ENCODE peak calls at places on chromosomes 11 and 22, in five cellular contexts. One of them, this sample, is unnamed.

GRCh38 chr11:28794405-28794804 is 686.2 kb downstream of the METTL15 start:
- DNase-seq in colonic mucosa: no peak
- DNase-seq in HCT116: no peak
- DNase-seq in CD8-positive, alpha-beta T cell: no peak
- DNase-seq in SK-N-SH: no peak
- DNase-seq in this sample: no peak

GRCh38 chr11:65988791-65989592 is 13.0 kb downstream of the EIF1AD start:
- DNase-seq in colonic mucosa: peak; percentile 95
- DNase-seq in CD8-positive, alpha-beta T cell: peak; percentile 92
- DNase-seq in HCT116: peak; percentile 95
- DNase-seq in SK-N-SH: peak; percentile 85
- DNase-seq in this sample: peak; percentile 97

GRCh38 chr11:5081405-5081804 is 12.0 kb downstream of the OR52E1 start:
- DNase-seq in colonic mucosa: no peak
- DNase-seq in CD8-positive, alpha-beta T cell: no peak
- DNase-seq in SK-N-SH: no peak
- DNase-seq in HCT116: no peak
- DNase-seq in this sample: no peak

GRCh38 chr22:48167238-48167637 is 1404.8 kb downstream of the TBC1D22A start:
- DNase-seq in colonic mucosa: no peak
- DNase-seq in SK-N-SH: no peak
- DNase-seq in CD8-positive, alpha-beta T cell: no peak
- DNase-seq in HCT116: no peak
- DNase-seq in this sample: no peak

GRCh38 chr11:280762-281485 is 2.7 kb downstream of the NLRP6 start:
- DNase-seq in SK-N-SH: peak; percentile 31
- DNase-seq in CD8-positive, alpha-beta T cell: no peak
- DNase-seq in colonic mucosa: no peak
- DNase-seq in HCT116: no peak
- DNase-seq in this sample: peak; percentile 36

GRCh38 chr22:27919943-27920755 is 1.1 kb upstream of the PITPNB start:
- DNase-seq in CD8-positive, alpha-beta T cell: no peak
- DNase-seq in colonic mucosa: peak; percentile 36
- DNase-seq in HCT116: no peak
- DNase-seq in SK-N-SH: peak; percentile 25
- DNase-seq in this sample: peak; percentile 26

GRCh38 chr11:129317564-129317963 is 58.1 kb upstream of the BARX2 start:
- DNase-seq in colonic mucosa: peak; percentile 42
- DNase-seq in HCT116: no peak
- DNase-seq in CD8-positive, alpha-beta T cell: no peak
- DNase-seq in SK-N-SH: no peak
- DNase-seq in this sample: peak; percentile 89

GRCh38 chr22:27120036-27120435 is 462.6 kb downstream of the MIAT start:
- DNase-seq in colonic mucosa: no peak
- DNase-seq in HCT116: no peak
- DNase-seq in SK-N-SH: no peak
- DNase-seq in CD8-positive, alpha-beta T cell: no peak
- DNase-seq in this sample: no peak

GRCh38 chr11:118099838-118100570 is 13.2 kb upstream of the SMIM35 start:
- DNase-seq in CD8-positive, alpha-beta T cell: no peak
- DNase-seq in HCT116: no peak
- DNase-seq in colonic mucosa: no peak
- DNase-seq in SK-N-SH: no peak
- DNase-seq in this sample: no peak

GRCh38 chr11:63762662-63763505 is 5.7 kb downstream of the ZFTA start:
- DNase-seq in HCT116: no peak
- DNase-seq in SK-N-SH: peak; percentile 47
- DNase-seq in colonic mucosa: peak; percentile 64
- DNase-seq in CD8-positive, alpha-beta T cell: no peak
- DNase-seq in this sample: peak; percentile 30

GRCh38 chr11:10032991-10033390 is 261.0 kb downstream of the SBF2 start:
- DNase-seq in colonic mucosa: no peak
- DNase-seq in CD8-positive, alpha-beta T cell: no peak
- DNase-seq in SK-N-SH: no peak
- DNase-seq in HCT116: no peak
- DNase-seq in this sample: no peak

GRCh38 chr22:32823024-32823730 is 21.7 kb downstream of the TIMP3 start:
- DNase-seq in HCT116: peak; percentile 43
- DNase-seq in SK-N-SH: peak; percentile 59
- DNase-seq in CD8-positive, alpha-beta T cell: no peak
- DNase-seq in colonic mucosa: peak; percentile 48
- DNase-seq in this sample: peak; percentile 49

GRCh38 chr11:60987577-60988277 is 16.2 kb downstream of the CD6 start:
- DNase-seq in colonic mucosa: no peak
- DNase-seq in HCT116: no peak
- DNase-seq in SK-N-SH: no peak
- DNase-seq in CD8-positive, alpha-beta T cell: peak; percentile 28
- DNase-seq in this sample: no peak
- H3K4me1 ChIP-seq in colonic mucosa: no peaks in the 10 kb centered on the region
- H3K4me1 ChIP-seq in HCT116: peaks cover 9% of the 10 kb centered on the region
- H3K4me1 ChIP-seq in SK-N-SH: no peaks in the 10 kb centered on the region
- H3K4me1 ChIP-seq in CD8-positive, alpha-beta T cell: peaks cover 78% of the 10 kb centered on the region
- H3K4me1 ChIP-seq in this sample: no peaks in the 10 kb centered on the region

GRCh38 chr22:37820350-37820749 is 2.8 kb upstream of the GALR3 start:
- DNase-seq in HCT116: no peak
- DNase-seq in SK-N-SH: no peak
- DNase-seq in colonic mucosa: no peak
- DNase-seq in CD8-positive, alpha-beta T cell: no peak
- DNase-seq in this sample: no peak

GRCh38 chr22:37818397-37819099 is 4.6 kb upstream of the GALR3 start:
- DNase-seq in SK-N-SH: no peak
- DNase-seq in colonic mucosa: peak; percentile 71
- DNase-seq in CD8-positive, alpha-beta T cell: peak; percentile 66
- DNase-seq in HCT116: no peak
- DNase-seq in this sample: peak; percentile 62

GRCh38 chr22:37816543-37817180 is 6.5 kb upstream of the GALR3 start:
- DNase-seq in colonic mucosa: no peak
- DNase-seq in HCT116: no peak
- DNase-seq in SK-N-SH: no peak
- DNase-seq in CD8-positive, alpha-beta T cell: no peak
- DNase-seq in this sample: no peak

GRCh38 chr22:37817705-37818311 is 5.4 kb upstream of the GALR3 start:
- DNase-seq in SK-N-SH: peak; percentile 98
- DNase-seq in HCT116: no peak
- DNase-seq in colonic mucosa: peak; percentile 89
- DNase-seq in CD8-positive, alpha-beta T cell: peak; percentile 87
- DNase-seq in this sample: peak; percentile 76

DNA sequence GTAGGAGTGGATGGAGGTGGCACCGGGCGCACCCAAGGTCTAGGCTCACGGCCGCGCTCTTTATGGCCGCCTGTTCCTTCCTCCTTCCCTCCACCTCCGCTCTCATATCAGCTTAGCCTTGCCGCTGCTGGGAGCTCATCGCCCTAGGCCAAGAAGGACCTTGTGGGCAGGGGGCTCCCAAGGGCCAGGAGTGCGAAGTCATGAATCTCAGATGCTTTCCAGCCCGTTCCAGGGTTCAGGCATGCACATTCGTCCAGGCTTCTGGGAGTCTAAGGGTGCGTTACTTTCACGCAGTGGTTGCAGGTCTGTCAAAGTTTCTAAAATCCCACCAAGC is 4.1 kb upstream of the GALR3 start:
- DNase-seq in SK-N-SH: no peak
- DNase-seq in CD8-positive, alpha-beta T cell: no peak
- DNase-seq in colonic mucosa: no peak
- DNase-seq in HCT116: no peak
- DNase-seq in this sample: no peak
- H3K4me3 ChIP-seq in SK-N-SH: no peak overlapping the region
- H3K4me3 ChIP-seq in CD8-positive, alpha-beta T cell: peak overlapping the region; percentile 59
- H3K4me3 ChIP-seq in colonic mucosa: peak overlapping the region; percentile 38
- H3K4me3 ChIP-seq in HCT116: no peak overlapping the region
- H3K4me3 ChIP-seq in this sample: no peak overlapping the region

DNA sequence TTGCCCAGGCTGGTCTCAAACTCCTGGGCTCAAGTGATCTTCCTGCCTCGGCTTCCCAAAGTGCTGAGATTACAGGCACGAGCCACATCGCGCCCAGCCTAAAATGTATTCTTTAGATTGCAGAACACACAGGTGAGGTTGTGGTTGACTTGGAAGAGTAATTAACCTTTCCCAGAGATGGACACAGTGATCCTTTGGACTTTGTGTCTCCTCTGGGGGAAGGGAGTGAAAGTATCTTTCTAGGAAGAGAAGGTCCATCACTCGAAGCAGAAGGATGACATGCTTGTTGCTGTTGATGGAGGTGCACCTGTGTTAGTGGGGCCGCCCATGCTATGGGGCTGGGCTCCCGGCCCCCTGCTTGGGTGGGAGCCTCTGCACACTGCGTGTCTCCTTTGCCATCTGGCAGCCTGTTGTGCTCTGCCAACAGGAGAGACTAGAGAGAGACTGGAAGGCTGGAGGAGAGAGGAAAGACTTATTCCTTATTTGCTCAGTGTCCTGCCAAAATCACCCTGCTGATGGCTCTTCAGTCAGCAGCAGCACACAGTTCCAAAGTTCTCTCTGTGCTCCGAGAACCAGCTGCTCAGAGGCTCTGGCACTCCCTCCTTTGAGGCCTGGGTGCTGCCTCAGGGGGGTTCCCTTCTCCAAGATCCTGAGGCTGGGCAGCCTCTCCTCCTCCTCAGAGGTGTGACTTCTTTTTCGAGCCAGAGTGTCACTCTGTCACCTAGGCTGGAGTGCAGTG is 33.1 kb upstream of the CYB5R3 start:
- DNase-seq in HCT116: no peak
- DNase-seq in CD8-positive, alpha-beta T cell: no peak
- DNase-seq in colonic mucosa: no peak
- DNase-seq in SK-N-SH: no peak
- DNase-seq in this sample: peak; percentile 83
- H3K27ac ChIP-seq in HCT116: no peak overlapping the region
- H3K27ac ChIP-seq in CD8-positive, alpha-beta T cell: no peak overlapping the region
- H3K27ac ChIP-seq in colonic mucosa: peak overlapping the region; percentile 44
- H3K27ac ChIP-seq in SK-N-SH: no peak overlapping the region
- H3K27ac ChIP-seq in this sample: peak overlapping the region; percentile 11

GRCh38 chr22:22927196-22927887 is 39.7 kb downstream of the IGLL5 start:
- DNase-seq in HCT116: no peak
- DNase-seq in CD8-positive, alpha-beta T cell: no peak
- DNase-seq in colonic mucosa: no peak
- DNase-seq in SK-N-SH: no peak
- DNase-seq in this sample: no peak

GRCh38 chr22:22927888-22928665 is 40.5 kb downstream of the IGLL5 start:
- DNase-seq in colonic mucosa: no peak
- DNase-seq in HCT116: no peak
- DNase-seq in SK-N-SH: no peak
- DNase-seq in CD8-positive, alpha-beta T cell: no peak
- DNase-seq in this sample: no peak

GRCh38 chr22:22930222-22930497 is 42.5 kb downstream of the IGLL5 start:
- DNase-seq in CD8-positive, alpha-beta T cell: no peak
- DNase-seq in SK-N-SH: no peak
- DNase-seq in HCT116: no peak
- DNase-seq in colonic mucosa: no peak
- DNase-seq in this sample: no peak

GRCh38 chr22:22929381-22930221 is 42.0 kb downstream of the IGLL5 start:
- DNase-seq in CD8-positive, alpha-beta T cell: no peak
- DNase-seq in SK-N-SH: no peak
- DNase-seq in colonic mucosa: no peak
- DNase-seq in HCT116: no peak
- DNase-seq in this sample: no peak

GRCh38 chr22:22928666-22929380 is 41.2 kb downstream of the IGLL5 start:
- DNase-seq in CD8-positive, alpha-beta T cell: peak; percentile 15
- DNase-seq in HCT116: no peak
- DNase-seq in SK-N-SH: no peak
- DNase-seq in colonic mucosa: peak; percentile 28
- DNase-seq in this sample: no peak
- H3K4me1 ChIP-seq in CD8-positive, alpha-beta T cell: peaks cover 11% of the 10 kb centered on the region
- H3K4me1 ChIP-seq in HCT116: peaks cover 11% of the 10 kb centered on the region
- H3K4me1 ChIP-seq in SK-N-SH: no peaks in the 10 kb centered on the region
- H3K4me1 ChIP-seq in colonic mucosa: no peaks in the 10 kb centered on the region
- H3K4me1 ChIP-seq in this sample: no peaks in the 10 kb centered on the region

GRCh38 chr11:108664241-108664640 is 628 bp upstream of the DDX10 start:
- DNase-seq in colonic mucosa: no peak
- DNase-seq in HCT116: no peak
- DNase-seq in SK-N-SH: no peak
- DNase-seq in CD8-positive, alpha-beta T cell: no peak
- DNase-seq in this sample: no peak
- H3K4me3 ChIP-seq in colonic mucosa: peak overlapping the region; percentile 88
- H3K4me3 ChIP-seq in HCT116: peak overlapping the region; percentile 24
- H3K4me3 ChIP-seq in SK-N-SH: peak overlapping the region; percentile 35
- H3K4me3 ChIP-seq in CD8-positive, alpha-beta T cell: peak overlapping the region; percentile 85
- H3K4me3 ChIP-seq in this sample: peak overlapping the region; percentile 64

DNA sequence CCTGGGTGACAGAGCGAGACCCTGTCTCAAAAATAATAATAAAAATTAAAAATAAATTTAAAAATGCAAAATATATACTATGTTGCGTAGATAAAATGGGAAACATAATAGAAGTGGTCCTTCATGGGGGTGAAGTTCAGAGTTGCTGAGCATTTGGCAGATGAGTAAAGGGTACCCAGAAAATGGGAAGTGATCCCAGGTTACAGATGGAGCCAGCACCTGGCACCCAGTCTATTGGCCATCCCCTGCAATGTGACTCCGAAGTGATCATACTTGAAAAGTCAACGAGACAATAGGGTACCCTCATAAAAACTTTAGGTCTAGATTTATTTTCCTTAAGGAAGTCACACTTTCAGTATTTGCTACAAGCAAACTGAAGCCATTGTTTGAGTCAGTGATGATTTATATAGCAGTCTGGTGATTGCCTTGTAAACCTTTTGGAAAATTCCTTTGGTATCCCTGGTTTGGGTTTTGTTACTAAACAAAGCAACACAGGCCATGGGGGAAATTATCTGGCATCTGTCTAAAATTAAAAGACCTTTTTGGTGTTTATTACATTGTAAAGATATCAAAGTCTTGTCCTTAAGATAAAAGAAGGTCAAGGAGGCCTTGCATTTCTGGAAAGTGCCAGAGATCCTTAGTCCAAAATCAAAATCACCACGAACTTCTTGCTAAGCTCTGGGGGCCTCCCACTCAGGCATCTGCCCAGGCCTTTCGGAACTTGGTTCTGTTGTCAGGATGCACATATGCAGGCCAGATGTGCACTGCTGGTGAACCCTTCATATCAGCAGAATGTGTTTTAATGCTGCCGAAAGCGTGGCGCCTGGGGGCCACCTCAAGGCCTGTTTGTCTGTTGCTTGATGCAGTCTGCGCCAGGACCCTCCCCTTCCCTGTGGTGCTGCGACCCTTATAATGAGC is 4.3 kb downstream of the SMARCB1 start:
- DNase-seq in SK-N-SH: peak; percentile 79
- DNase-seq in CD8-positive, alpha-beta T cell: no peak
- DNase-seq in colonic mucosa: no peak
- DNase-seq in HCT116: no peak
- DNase-seq in this sample: no peak
- H3K27ac ChIP-seq in SK-N-SH: peak overlapping the region; percentile 78
- H3K27ac ChIP-seq in CD8-positive, alpha-beta T cell: no peak overlapping the region
- H3K27ac ChIP-seq in colonic mucosa: no peak overlapping the region
- H3K27ac ChIP-seq in HCT116: no peak overlapping the region
- H3K27ac ChIP-seq in this sample: no peak overlapping the region